ENCODE peak calls at places on chromosomes 4 and X, in ten cellular contexts. G is uterus, Y is IMR-90, U is endothelial cell of umbilical vein, M is heart left ventricle, F is stomach, C is sigmoid colon, V is esophagus muscularis mucosa, J is right lobe of liver, D is transverse colon. E is an unnamed sample.

GRCh38 chr4:90293320-90293719 is 166.1 kb downstream of the CCSER1 start:
- DNase-seq in Y (peak), C (no peak), V (no peak), F (no peak), D (no peak), U (peak), G (no peak), M (no peak), J (no peak), E (no peak)

GRCh38 chr4:184636144-184636543 is 13.1 kb downstream of the CASP3 start:
- DNase-seq in D (no peak), M (no peak), Y (no peak), F (no peak), V (no peak), G (no peak), U (no peak), J (no peak), C (no peak), E (no peak)

GRCh38 chrX:30219372-30219771 is 4.0 kb downstream of the MAGEB2 start:
- DNase-seq in M (no peak), J (no peak), Y (no peak), C (no peak), F (no peak), U (no peak), G (no peak), V (no peak), D (no peak), E (no peak)

GRCh38 chrX:143455045-143455444 is 62.2 kb downstream of the SPANXN3 start:
- DNase-seq in Y (no peak), J (no peak), V (no peak), D (no peak), F (no peak), G (no peak), C (no peak), U (no peak), M (peak), E (no peak)

GRCh38 chrX:151871244-151871643 is 41.4 kb upstream of the MAGEA4 start:
- DNase-seq in Y (peak), D (no peak), C (no peak), G (no peak), U (peak), J (no peak), V (no peak), M (no peak), F (no peak), E (no peak)

GRCh38 chr4:70505152-70505748 is 13.1 kb upstream of the AMTN start:
- DNase-seq in Y (peak), F (peak), G (no peak), M (peak), J (peak), V (no peak), C (no peak), U (peak), D (peak), E (peak)

GRCh38 chr4:157075811-157076577 is at the start of gene GLRB:
- DNase-seq in D (no peak), M (no peak), Y (peak), J (peak), U (peak), F (no peak), G (peak), V (no peak), C (peak), E (no peak)

GRCh38 chr4:123198706-123199105 is 197.9 kb upstream of the SPRY1 start:
- DNase-seq in Y (peak), V (no peak), C (no peak), G (no peak), J (no peak), D (no peak), F (no peak), U (no peak), M (no peak), E (no peak)

GRCh38 chr4:22238742-22239141 is 277.1 kb downstream of the ADGRA3 start:
- DNase-seq in G (no peak), J (no peak), F (no peak), U (no peak), Y (no peak), C (no peak), V (no peak), M (no peak), D (peak), E (no peak)

GRCh38 chr4:158781963-158782362 is 13.1 kb downstream of the FNIP2 start:
- DNase-seq in F (no peak), J (no peak), Y (no peak), U (no peak), C (no peak), M (no peak), G (no peak), D (no peak), V (no peak), E (no peak)

GRCh38 chrX:63747331-63747730 is 37.7 kb downstream of the ARHGEF9 start:
- DNase-seq in V (no peak), F (no peak), C (no peak), G (no peak), D (no peak), Y (peak), M (no peak), J (no peak), U (peak), E (no peak)

GRCh38 chr4:141134051-141134450 is 782 bp upstream of the RNF150 start:
- DNase-seq in U (no peak), F (no peak), Y (peak), M (no peak), V (no peak), G (no peak), D (no peak), J (no peak), C (no peak), E (no peak)

GRCh38 chr4:53647547-53647946 is 56.3 kb upstream of the LNX1 start:
- DNase-seq in M (no peak), J (no peak), U (no peak), G (no peak), F (no peak), Y (no peak), D (no peak), C (no peak), V (no peak), E (no peak)

GRCh38 chrX:149267878-149268813 is 237.0 kb downstream of the IDS start:
- DNase-seq in J (no peak), V (no peak), U (no peak), D (no peak), Y (no peak), F (no peak), M (no peak), C (no peak), G (no peak), E (no peak)

GRCh38 chrX:100931218-100931924 is 2.7 kb upstream of the XKRX start:
- DNase-seq in U (no peak), Y (no peak), D (no peak), J (no peak), F (no peak), M (no peak), V (no peak), G (no peak), C (no peak), E (no peak)

GRCh38 chrX:134173541-134174272 is 63.3 kb upstream of the CCDC160 start:
- DNase-seq in D (no peak), F (no peak), U (no peak), G (no peak), V (no peak), C (no peak), Y (no peak), M (no peak), J (no peak), E (no peak)

GRCh38 chrX:134174273-134174660 is 62.7 kb upstream of the CCDC160 start:
- DNase-seq in G (no peak), D (no peak), C (no peak), Y (no peak), U (no peak), V (no peak), F (no peak), J (no peak), M (no peak), E (no peak)

GRCh38 chrX:134174859-134175258 is 62.1 kb upstream of the CCDC160 start:
- DNase-seq in V (no peak), F (no peak), C (no peak), U (no peak), J (no peak), G (no peak), D (no peak), Y (no peak), M (no peak), E (no peak)

GRCh38 chrX:134172588-134173259 is 64.3 kb upstream of the CCDC160 start:
- DNase-seq in U (peak), C (no peak), G (peak), D (peak), V (no peak), F (peak), J (peak), Y (no peak), M (peak), E (peak)

DNA sequence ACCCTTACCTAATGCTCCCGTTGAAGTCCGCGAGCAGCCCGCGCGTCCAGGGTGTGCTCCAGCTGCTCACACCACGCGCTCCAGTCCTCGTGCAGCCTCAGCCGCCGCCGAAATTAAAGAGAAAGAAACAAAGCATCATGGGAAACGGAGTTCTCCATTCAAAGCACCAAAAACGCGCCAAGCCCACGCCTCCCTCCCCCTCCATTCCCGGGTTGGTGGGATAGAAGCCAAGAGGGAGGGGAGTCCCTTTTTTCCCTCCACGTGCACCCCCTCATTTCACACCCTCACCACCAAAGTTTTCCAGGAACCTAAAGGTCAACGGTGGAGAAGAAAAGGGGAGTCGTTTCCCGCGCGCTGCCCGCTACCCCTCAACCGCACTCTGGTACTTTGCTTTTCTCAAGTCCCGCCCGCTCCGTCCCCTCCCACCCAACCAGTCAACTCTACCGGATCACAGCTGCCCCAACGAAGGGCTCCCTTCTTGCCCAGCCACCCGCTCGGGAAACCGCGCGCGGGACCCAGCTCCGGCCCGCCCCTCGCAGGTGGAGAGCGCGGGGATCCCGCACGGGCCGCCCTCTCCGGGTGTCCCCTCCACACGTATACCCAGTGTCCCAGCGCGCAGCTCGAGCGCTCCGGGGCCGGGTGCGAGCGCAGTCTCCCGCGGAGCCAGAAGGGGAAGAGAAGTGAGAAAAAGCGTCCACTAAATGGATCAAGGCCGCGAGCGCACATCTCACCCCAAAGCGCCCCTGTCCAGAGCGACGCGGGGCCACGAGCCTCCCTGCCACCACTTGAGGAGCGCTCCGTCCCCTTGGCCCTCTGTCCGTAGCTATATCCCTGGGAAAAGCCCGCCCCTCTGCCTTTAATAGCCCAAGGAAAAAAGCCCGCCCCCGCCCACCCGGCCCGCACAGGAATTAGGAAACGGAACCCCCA is 65.1 kb upstream of the CCDC160 start:
- DNase-seq in D (no peak), Y (no peak), V (no peak), F (peak), C (no peak), G (no peak), U (peak), J (no peak), M (peak), E (peak)
- H3K4me3 ChIP-seq in D (peak), Y (peak), V (peak), F (peak), C (peak), G (peak), U (peak), J (peak), M (peak), E (peak)

GRCh38 chr4:118350961-118351360 is 1.8 kb downstream of the PRSS12 start:
- DNase-seq in J (no peak), C (no peak), M (no peak), F (no peak), V (no peak), Y (no peak), U (no peak), G (no peak), D (no peak), E (no peak)

GRCh38 chr4:118353452-118353851 is 649 bp upstream of the PRSS12 start:
- DNase-seq in G (no peak), C (no peak), J (no peak), V (no peak), M (no peak), F (no peak), U (no peak), Y (no peak), D (no peak), E (no peak)

GRCh38 chr4:118354913-118355312 is 2.1 kb upstream of the PRSS12 start:
- DNase-seq in C (no peak), F (no peak), Y (no peak), M (no peak), V (no peak), U (no peak), D (no peak), J (no peak), G (no peak), E (no peak)

GRCh38 chr4:118352843-118353373 is at the start of gene PRSS12:
- DNase-seq in D (peak), G (peak), J (peak), V (no peak), Y (peak), F (peak), M (peak), U (peak), C (peak), E (peak)

GRCh38 chr4:118351851-118352827 is 664 bp downstream of the PRSS12 start:
- DNase-seq in G (no peak), D (peak), V (no peak), C (peak), U (no peak), J (peak), M (no peak), F (peak), Y (peak), E (peak)
- TF ChIP-seq POLR2A in G (no peak), D (peak), V (no peak), C (no peak), U (no peak), J (no peak), M (no peak), F (no peak), Y (no peak), E (peak)

GRCh38 chr4:16977081-16977480 is 78.6 kb upstream of the LDB2 start:
- DNase-seq in Y (no peak), V (no peak), D (no peak), G (no peak), C (no peak), F (no peak), M (no peak), J (no peak), U (no peak), E (no peak)
- H3K4me3 ChIP-seq in Y (no peak), V (no peak), D (no peak), G (no peak), C (no peak), F (no peak), M (no peak), J (no peak), U (no peak), E (no peak)

GRCh38 chr4:112302320-112303274 is 5.4 kb downstream of the ALPK1 start:
- DNase-seq in G (no peak), D (no peak), F (no peak), V (no peak), J (no peak), Y (no peak), U (no peak), C (no peak), M (no peak), E (no peak)

GRCh38 chr4:112297495-112297894 is 326 bp downstream of the ALPK1 start:
- DNase-seq in G (no peak), F (no peak), U (no peak), D (no peak), J (no peak), V (no peak), M (no peak), C (no peak), Y (no peak), E (no peak)

GRCh38 chr4:112296949-112297483 is at the start of gene ALPK1:
- DNase-seq in F (no peak), J (no peak), C (no peak), U (peak), V (no peak), D (no peak), G (no peak), M (peak), Y (peak), E (no peak)
- TF ChIP-seq POLR2A in F (no peak), J (peak), C (no peak), U (no peak), V (peak), D (peak), G (peak), M (peak), Y (peak), E (peak)

GRCh38 chr4:82432596-82432995 is 2.2 kb downstream of the ENOPH1 start:
- DNase-seq in V (no peak), C (no peak), F (no peak), M (no peak), G (no peak), J (no peak), D (no peak), Y (no peak), U (no peak), E (no peak)
- H3K4me3 ChIP-seq in V (no peak), C (no peak), F (no peak), M (no peak), G (no peak), J (no peak), D (no peak), Y (no peak), U (no peak), E (no peak)

GRCh38 chr4:151409470-151410313 is 716 bp downstream of the FHIP1A start:
- DNase-seq in G (peak), V (no peak), C (peak), M (no peak), D (peak), U (no peak), F (peak), Y (no peak), J (peak), E (no peak)
- TF ChIP-seq POLR2A in G (no peak), V (no peak), C (no peak), M (no peak), D (peak), U (no peak), F (no peak), Y (no peak), J (no peak), E (peak)

GRCh38 chr4:87185471-87185870 is 34.9 kb downstream of the KLHL8 start:
- DNase-seq in F (no peak), D (no peak), U (no peak), G (no peak), M (no peak), V (no peak), Y (no peak), C (no peak), J (no peak), E (no peak)

GRCh38 chr4:87192155-87192919 is 28.1 kb downstream of the KLHL8 start:
- DNase-seq in D (no peak), U (no peak), M (no peak), G (no peak), J (no peak), V (no peak), F (no peak), Y (no peak), C (no peak), E (no peak)

GRCh38 chr4:87188932-87189331 is 31.5 kb downstream of the KLHL8 start:
- DNase-seq in D (no peak), U (no peak), M (no peak), G (no peak), J (no peak), C (no peak), F (no peak), V (no peak), Y (no peak), E (no peak)

GRCh38 chr4:87188063-87188462 is 32.4 kb downstream of the KLHL8 start:
- DNase-seq in M (no peak), V (no peak), J (no peak), F (no peak), C (no peak), Y (peak), D (no peak), G (no peak), U (no peak), E (no peak)
- H3K4me3 ChIP-seq in M (no peak), V (no peak), J (no peak), F (no peak), C (no peak), Y (no peak), D (no peak), G (no peak), U (no peak), E (no peak)

GRCh38 chr4:4859010-4859798 is at the start of gene MSX1:
- DNase-seq in C (peak), D (peak), F (peak), G (peak), Y (peak), U (peak), M (peak), V (no peak), J (peak), E (peak)
- TF ChIP-seq POLR2A in C (no peak), D (no peak), F (no peak), G (peak), Y (peak), U (peak), M (peak), V (no peak), J (peak), E (no peak)

GRCh38 chrX:107448625-107449468 is 605 bp upstream of the FRMPD3 start:
- DNase-seq in G (no peak), J (no peak), M (no peak), F (no peak), D (no peak), U (no peak), V (no peak), Y (no peak), C (no peak), E (no peak)
- H3K4me3 ChIP-seq in G (peak), J (peak), M (peak), F (peak), D (peak), U (peak), V (peak), Y (no peak), C (no peak), E (peak)